ENCODE peak calls at places on chromosomes 4 and X, in seven cellular contexts. C is right cardiac atrium; Z is psoas muscle; T is GM23248; W is CD8-positive, alpha-beta T cell; N is neural progenitor cell; P is H1. I is an unnamed sample.
A peak's percentile ranks its signal among the peaks of the same experiment; 100 is the strongest.

GRCh38 chr4:86926428-86927086 is 8.3 kb upstream of the AFF1 start:
- DNase-seq in C (no peak), Z (no peak), T (no peak), W (no peak), N (no peak), P (no peak), I (no peak)

GRCh38 chr4:86497980-86498379 is 96.1 kb upstream of the PTPN13 start:
- DNase-seq in C (peak; percentile 36), Z (no peak), T (peak; percentile 35), W (no peak), N (peak; percentile 43), P (no peak), I (no peak)

GRCh38 chrX:41435708-41436107 is 11.4 kb upstream of the NYX start:
- DNase-seq in C (no peak), Z (no peak), T (no peak), W (no peak), N (no peak), P (no peak), I (no peak)

GRCh38 chr4:172858731-172859230 is 309.8 kb upstream of the GALNT7 start:
- DNase-seq in C (no peak), Z (no peak), T (peak; percentile 5), W (no peak), N (no peak), P (no peak), I (no peak)

GRCh38 chr4:78951862-78952472 is 12.7 kb upstream of the PAQR3 start:
- DNase-seq in C (no peak), Z (no peak), T (peak; percentile 67), W (no peak), N (peak; percentile 47), P (no peak), I (no peak)

GRCh38 chrX:74537011-74537390 is 77.4 kb downstream of the RLIM start:
- DNase-seq in C (peak; percentile 41), Z (no peak), T (peak; percentile 52), W (no peak), N (no peak), P (no peak), I (no peak)

GRCh38 chr4:21921526-21922180 is 26.9 kb downstream of the KCNIP4 start:
- DNase-seq in C (no peak), Z (no peak), T (no peak), W (no peak), N (no peak), P (no peak), I (no peak)

GRCh38 chr4:88792268-88792781 is 94.7 kb upstream of the NAP1L5 start:
- DNase-seq in C (no peak), Z (no peak), T (peak; percentile 86), W (no peak), N (no peak), P (no peak), I (no peak)

GRCh38 chr4:174152717-174153466 is 130.6 kb downstream of the FBXO8 start:
- DNase-seq in C (no peak), Z (no peak), T (no peak), W (no peak), N (peak; percentile 69), P (no peak), I (no peak)

GRCh38 chrX:153818571-153819397 is 11.6 kb downstream of the PDZD4 start:
- DNase-seq in C (peak; percentile 55), Z (peak; percentile 31), T (peak; percentile 43), W (peak; percentile 44), N (peak; percentile 85), P (no peak), I (no peak)

GRCh38 chr4:128844931-128845330 is 35.4 kb downstream of the JADE1 start:
- DNase-seq in C (peak; percentile 53), Z (peak; percentile 33), T (no peak), W (no peak), N (no peak), P (no peak), I (no peak)

GRCh38 chrX:10199212-10199611 is 42.4 kb downstream of the CLCN4 start:
- DNase-seq in C (peak; percentile 59), Z (peak; percentile 39), T (peak; percentile 19), W (no peak), N (no peak), P (no peak), I (no peak)

GRCh38 chr4:139214039-139214534 is 37.1 kb upstream of the ELF2 start:
- DNase-seq in C (no peak), Z (peak; percentile 22), T (no peak), W (no peak), N (peak; percentile 44), P (peak; percentile 50), I (no peak)

GRCh38 chrX:103101280-103102042 is 8.5 kb upstream of the NXF3 start:
- DNase-seq in C (no peak), Z (no peak), T (no peak), W (no peak), N (peak; percentile 54), P (no peak), I (no peak)
- H3K4me3 ChIP-seq in C (no peak overlapping the region), Z (no peak overlapping the region), T (no peak overlapping the region), W (no peak overlapping the region), N (peak overlapping the region; percentile 6), P (no peak overlapping the region), I (no peak overlapping the region)

GRCh38 chr4:97475621-97476020 is 667.7 kb downstream of the STPG2 start:
- DNase-seq in C (no peak), Z (no peak), T (no peak), W (no peak), N (no peak), P (no peak), I (no peak)
- H3K9me3 ChIP-seq in C (no peaks in the 10 kb centered on the region), Z (no peaks in the 10 kb centered on the region), T (no peaks in the 10 kb centered on the region), W (no peaks in the 10 kb centered on the region), N (no peaks in the 10 kb centered on the region), P (no peaks in the 10 kb centered on the region), I (no peaks in the 10 kb centered on the region)

DNA sequence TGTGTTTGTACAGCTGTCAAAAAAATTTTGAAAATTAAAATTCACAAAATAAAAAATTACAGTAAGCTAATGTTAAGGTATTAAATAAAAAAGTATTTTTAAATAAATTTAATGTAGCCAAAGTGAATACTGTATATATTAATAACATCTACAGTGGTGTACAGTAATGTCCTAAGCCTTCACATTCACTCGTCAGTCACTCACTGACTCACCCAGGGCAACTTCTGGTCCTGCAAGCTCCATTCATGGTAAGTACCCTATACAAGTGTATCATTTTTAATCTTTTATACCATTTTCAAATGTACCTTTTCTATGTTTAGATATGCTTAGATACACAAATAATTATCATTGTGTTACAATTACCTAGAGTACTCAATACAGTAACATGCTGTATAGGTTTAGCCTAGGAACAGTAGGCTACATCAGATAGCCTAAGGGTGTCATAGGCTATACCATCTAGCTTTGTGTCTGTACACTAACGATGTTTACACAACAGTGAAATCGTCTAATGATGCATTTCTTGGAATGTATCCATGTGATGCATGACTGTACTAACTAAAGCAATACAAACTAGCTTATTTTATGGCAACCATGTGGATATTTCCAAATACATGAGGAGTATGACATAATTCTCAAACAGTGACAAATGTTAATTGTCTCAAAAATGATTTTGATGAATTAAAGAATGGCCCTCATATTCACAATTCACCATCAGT is 13.7 kb downstream of the DDX60 start:
- DNase-seq in C (no peak), Z (no peak), T (peak; percentile 86), W (no peak), N (no peak), P (no peak), I (no peak)
- H3K4me3 ChIP-seq in C (no peak overlapping the region), Z (no peak overlapping the region), T (no peak overlapping the region), W (no peak overlapping the region), N (no peak overlapping the region), P (no peak overlapping the region), I (no peak overlapping the region)

DNA sequence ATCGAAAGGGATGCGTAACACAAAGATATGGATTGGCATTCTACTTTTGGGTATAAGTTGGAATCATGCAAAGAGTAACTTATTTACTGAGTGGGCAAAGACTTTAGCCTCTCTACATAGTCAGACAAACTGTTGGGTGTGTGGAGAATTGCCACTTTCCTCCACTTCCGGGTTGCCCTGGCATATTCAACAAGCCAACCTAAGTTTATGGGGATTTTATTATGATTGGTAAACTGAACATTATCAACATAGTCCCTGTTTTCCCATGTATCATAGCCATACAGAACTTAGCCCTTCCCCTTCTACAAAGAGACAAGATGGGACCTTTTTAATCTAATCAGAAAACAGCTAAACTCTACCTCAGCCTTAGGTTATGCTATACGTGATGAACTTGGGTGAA is 121.6 kb downstream of the AGTR2 start:
- DNase-seq in C (no peak), Z (no peak), T (no peak), W (no peak), N (no peak), P (no peak), I (no peak)
- H3K9me3 ChIP-seq in C (no peaks in the 10 kb centered on the region), Z (no peaks in the 10 kb centered on the region), T (no peaks in the 10 kb centered on the region), W (no peaks in the 10 kb centered on the region), N (no peaks in the 10 kb centered on the region), P (no peaks in the 10 kb centered on the region), I (no peaks in the 10 kb centered on the region)

DNA sequence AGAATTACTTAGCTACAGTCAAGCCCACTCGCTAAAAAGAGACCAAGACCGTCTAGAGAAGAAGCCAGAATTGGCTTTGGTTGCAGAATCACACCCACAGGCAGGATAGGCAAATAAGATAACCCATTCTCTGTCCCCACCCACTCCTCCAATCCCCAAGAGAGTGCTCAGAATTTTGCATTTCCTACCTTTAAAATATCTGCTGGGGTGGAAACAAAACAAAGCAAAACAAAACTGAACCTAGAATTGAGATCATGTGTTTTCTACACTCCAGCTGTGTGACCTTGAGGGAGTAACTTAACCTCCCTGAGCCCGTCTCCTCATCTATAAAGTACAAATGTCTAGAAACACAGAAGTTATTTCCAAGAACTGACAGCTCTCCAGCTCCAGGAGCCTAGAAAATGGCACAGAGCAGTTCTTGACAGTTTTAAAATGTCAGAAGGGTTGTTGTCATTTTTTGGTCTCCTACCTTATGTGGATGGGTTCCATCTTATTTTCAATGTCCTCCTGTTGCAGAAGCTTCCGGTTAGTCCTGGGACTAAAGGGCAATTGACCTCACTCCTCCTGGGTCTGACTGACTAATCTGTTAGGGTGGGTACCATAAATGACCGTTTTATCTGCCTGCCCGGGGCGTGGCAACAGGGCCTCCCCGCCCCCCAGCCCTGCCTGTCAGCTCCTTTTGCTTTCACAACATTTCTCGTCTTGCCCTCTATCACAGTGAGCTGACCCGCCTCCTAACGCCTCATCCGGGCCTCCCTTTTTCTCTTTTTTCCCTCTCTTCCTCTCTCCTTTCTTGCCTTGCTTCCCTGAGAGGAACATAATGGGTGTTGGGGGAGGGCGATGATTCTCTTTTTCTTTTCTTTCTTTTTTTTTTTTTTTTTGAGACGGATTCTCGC is 114.0 kb downstream of the RBM47 start:
- DNase-seq in C (peak; percentile 44), Z (peak; percentile 28), T (peak; percentile 20), W (no peak), N (peak; percentile 11), P (no peak), I (no peak)
- H3K4me3 ChIP-seq in C (no peak overlapping the region), Z (no peak overlapping the region), T (no peak overlapping the region), W (no peak overlapping the region), N (no peak overlapping the region), P (no peak overlapping the region), I (no peak overlapping the region)

GRCh38 chrX:1109580-1110119 is 102.8 kb downstream of the CRLF2 start:
- DNase-seq in C (no peak), Z (no peak), T (no peak), W (no peak), N (no peak), P (no peak), I (no peak)
- H3K9me3 ChIP-seq in C (no peaks in the 10 kb centered on the region), Z (no peaks in the 10 kb centered on the region), T (no peaks in the 10 kb centered on the region), W (no peaks in the 10 kb centered on the region), N (no peaks in the 10 kb centered on the region), P (no peaks in the 10 kb centered on the region), I (no peaks in the 10 kb centered on the region)

I was measured in esophagus squamous epithelium.